ENCODE peak calls at places on chromosome 7, in ten cellular contexts. O is activated T-helper 1 cell treated with Interleukin-2 at 50 U/mL for 16 hours; A is endothelial cell; V is fibroblast of gingiva; L is bronchial epithelial cell; U is NCI-H1417; T is effector memory CD4-positive, alpha-beta T cell; B is Calu3; H is BJ; M is CD8-positive, alpha-beta T cell. G is an unnamed sample.

GRCh38 chr7:107945332-107945731 is 54.3 kb downstream of the DLD start:
- DNase-seq in V (no peak), U (no peak), M (no peak), T (no peak), A (no peak), B (no peak), H (no peak), L (no peak), O (no peak), G (no peak)

GRCh38 chr7:2570021-2570420 is 11.2 kb downstream of the IQCE start:
- DNase-seq in M (no peak), B (no peak), V (no peak), A (no peak), U (no peak), T (no peak), H (no peak), O (no peak), L (no peak), G (no peak)

GRCh38 chr7:2474813-2475677 is 1.2 kb downstream of the GRIFIN start:
- DNase-seq in H (no peak), A (no peak), V (no peak), B (no peak), L (no peak), T (no peak), U (no peak), O (no peak), M (no peak), G (no peak)

GRCh38 chr7:44958645-44959344 is 20.0 kb downstream of the MYO1G start:
- DNase-seq in T (no peak), O (no peak), H (no peak), A (no peak), M (no peak), B (no peak), L (no peak), V (peak; percentile 69), U (no peak), G (no peak)

GRCh38 chr7:50629238-50629901 is 64.2 kb upstream of the DDC start:
- DNase-seq in A (no peak), L (no peak), H (no peak), M (no peak), T (no peak), V (no peak), B (no peak), U (no peak), O (no peak), G (no peak)

GRCh38 chr7:79176859-79177477 is 276.5 kb downstream of the MAGI2 start:
- DNase-seq in T (no peak), A (peak; percentile 9), U (peak; percentile 69), M (no peak), B (peak; percentile 20), V (peak; percentile 47), H (no peak), L (peak; percentile 59), O (no peak), G (no peak)

GRCh38 chr7:114921636-114922150 is at the start of gene MDFIC:
- DNase-seq in A (peak; percentile 9), B (no peak), O (peak; percentile 11), H (no peak), T (peak; percentile 17), U (no peak), V (peak; percentile 33), M (no peak), L (no peak), G (peak; percentile 70)

GRCh38 chr7:117458977-117459583 is 20.7 kb upstream of the CFTR start:
- DNase-seq in T (no peak), M (no peak), U (peak; percentile 55), H (peak; percentile 2), O (no peak), L (peak; percentile 33), B (no peak), A (no peak), V (peak; percentile 4), G (no peak)

GRCh38 chr7:156650042-156650441 is 9.5 kb downstream of the RNF32 start:
- DNase-seq in L (no peak), B (peak; percentile 30), O (no peak), A (peak; percentile 45), V (no peak), U (no peak), M (no peak), H (no peak), T (no peak), G (peak; percentile 68)

GRCh38 chr7:143345428-143345900 is 17.0 kb downstream of the FAM131B start:
- DNase-seq in T (peak; percentile 36), A (peak; percentile 74), B (peak; percentile 76), U (no peak), O (peak; percentile 51), V (peak; percentile 8), L (peak; percentile 50), M (peak; percentile 79), H (no peak), G (peak; percentile 82)

GRCh38 chr7:120273476-120273975 is 551 bp downstream of the KCND2 start:
- DNase-seq in B (peak; percentile 50), T (no peak), A (peak; percentile 38), M (no peak), H (no peak), O (no peak), U (peak; percentile 75), L (peak; percentile 8), V (peak; percentile 18), G (peak; percentile 72)

G was measured in WTC11.